ENCODE peak calls at places on chromosome 1, in nine cellular contexts. Q is esophagus squamous epithelium, E is erythroblast, U is prostate gland, A is breast epithelium, V is IMR-90, O is GM12891, I is adrenal gland, Z is spleen. G is an unnamed sample.

GRCh38 chr1:87392241-87393192 is 63.8 kb downstream of the LMO4 start:
- DNase-seq in Q (no peak), O (no peak), A (no peak), V (peak; percentile 68), U (no peak), I (peak; percentile 35), E (no peak), Z (no peak), G (no peak)

GRCh38 chr1:199226163-199226562 is 587.3 kb downstream of the PTPRC start:
- DNase-seq in Z (no peak), E (no peak), I (no peak), Q (no peak), U (no peak), A (no peak), O (no peak), V (peak; percentile 75), G (no peak)

GRCh38 chr1:151537112-151537511 is 3.0 kb upstream of the TUFT1 start:
- DNase-seq in Z (no peak), O (no peak), U (no peak), I (peak; percentile 36), Q (no peak), V (peak; percentile 99), E (peak; percentile 13), A (no peak), G (no peak)

GRCh38 chr1:90391116-90391515 is 326.0 kb downstream of the BARHL2 start:
- DNase-seq in Q (no peak), U (no peak), E (no peak), A (no peak), Z (no peak), O (no peak), I (no peak), V (peak; percentile 26), G (no peak)

GRCh38 chr1:39110325-39110851 is 84.2 kb downstream of the NDUFS5 start:
- DNase-seq in Z (no peak), O (no peak), Q (no peak), U (no peak), V (peak; percentile 76), A (no peak), E (no peak), I (peak; percentile 55), G (no peak)

GRCh38 chr1:40232444-40232843 is 15.3 kb upstream of the TMCO2 start:
- DNase-seq in Z (no peak), Q (no peak), O (peak; percentile 20), V (no peak), U (no peak), A (no peak), E (no peak), I (no peak), G (no peak)

GRCh38 chr1:75522389-75522788 is 88.5 kb downstream of the SLC44A5 start:
- DNase-seq in U (no peak), E (no peak), A (no peak), Q (no peak), Z (no peak), I (peak; percentile 74), O (no peak), V (no peak), G (no peak)

GRCh38 chr1:30229557-30229956 is 493.8 kb downstream of the MATN1 start:
- DNase-seq in A (no peak), I (no peak), V (no peak), O (no peak), Z (no peak), U (no peak), E (no peak), Q (no peak), G (no peak)

GRCh38 chr1:45093334-45093733 is 81.3 kb downstream of the UROD start:
- DNase-seq in O (no peak), I (no peak), Q (no peak), E (no peak), Z (no peak), A (no peak), U (no peak), V (no peak), G (no peak)

GRCh38 chr1:190699165-190699564 is 221.5 kb upstream of the BRINP3 start:
- DNase-seq in Q (no peak), A (no peak), V (no peak), U (no peak), I (no peak), E (no peak), O (no peak), Z (no peak), G (no peak)

GRCh38 chr1:46180082-46180616 is 3.9 kb upstream of the P3R3URF start:
- DNase-seq in U (peak; percentile 78), V (no peak), I (no peak), Z (no peak), O (no peak), E (peak; percentile 57), Q (no peak), A (no peak), G (peak; percentile 86)

GRCh38 chr1:162372159-162373071 is 4.2 kb downstream of the SPATA46 start:
- DNase-seq in O (no peak), Q (no peak), E (peak; percentile 81), Z (no peak), A (peak; percentile 49), V (no peak), I (no peak), U (no peak), G (no peak)

GRCh38 chr1:33726274-33726804 is 137.5 kb upstream of the HMGB4 start:
- DNase-seq in U (no peak), E (no peak), V (no peak), A (no peak), O (no peak), Z (no peak), I (no peak), Q (no peak), G (no peak)

GRCh38 chr1:206066479-206067171 is 13.7 kb downstream of the RHEX start:
- DNase-seq in Q (no peak), Z (no peak), O (no peak), E (no peak), I (no peak), A (no peak), V (no peak), U (no peak), G (no peak)

GRCh38 chr1:8205771-8206170 is 112.1 kb upstream of the SLC45A1 start:
- DNase-seq in A (no peak), O (no peak), I (no peak), E (no peak), U (no peak), Z (no peak), Q (no peak), V (no peak), G (no peak)

GRCh38 chr1:237366667-237367066 is 324.7 kb downstream of the RYR2 start:
- DNase-seq in V (no peak), Z (no peak), O (no peak), A (no peak), U (no peak), Q (no peak), I (no peak), E (no peak), G (no peak)

GRCh38 chr1:64675718-64676345 is 69.0 kb upstream of the RAVER2 start:
- DNase-seq in Q (no peak), O (no peak), I (no peak), U (no peak), Z (no peak), E (peak; percentile 49), A (no peak), V (peak; percentile 37), G (no peak)

GRCh38 chr1:24297187-24297851 is 21.8 kb upstream of the GRHL3 start:
- DNase-seq in I (no peak), U (no peak), E (no peak), O (no peak), Q (no peak), Z (no peak), V (no peak), A (no peak), G (no peak)

GRCh38 chr1:31954607-31955283 is 16.6 kb upstream of the PTP4A2 start:
- DNase-seq in V (peak; percentile 99), I (peak; percentile 87), E (peak; percentile 70), Q (no peak), O (no peak), A (peak; percentile 83), U (peak; percentile 69), Z (peak; percentile 89), G (peak; percentile 85)
- TF ChIP-seq POLR2A in V (peak; percentile 85), I (no peak), E (no peak), Q (no peak), O (no peak), A (peak; percentile 39), U (peak; percentile 45), Z (no peak), G (no peak)

DNA sequence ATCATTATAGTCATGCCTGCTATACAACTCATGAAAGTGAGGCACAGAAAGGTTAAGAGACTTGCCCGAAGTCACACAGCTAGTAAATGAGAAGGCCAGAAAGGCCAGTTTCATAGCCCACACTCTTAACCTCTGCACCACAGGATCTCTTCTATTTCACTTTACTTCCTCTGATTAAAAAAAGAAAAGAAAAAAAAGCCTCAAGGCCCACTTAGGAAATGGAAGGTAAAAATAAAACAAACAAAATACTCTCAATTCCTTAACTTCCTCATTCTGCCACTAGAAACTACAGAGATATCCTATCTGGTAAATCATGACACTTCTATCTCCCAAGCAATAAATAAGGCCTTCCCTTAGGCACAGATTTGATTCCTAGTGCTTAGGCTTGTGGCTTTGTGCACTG is 7.6 kb upstream of the ENAH start:
- DNase-seq in Q (no peak), O (no peak), I (no peak), V (no peak), E (no peak), Z (no peak), A (no peak), U (no peak), G (no peak)
- TF ChIP-seq POLR2A in Q (no peak), O (no peak), I (no peak), V (no peak), E (no peak), Z (no peak), A (no peak), U (no peak), G (no peak)

DNA sequence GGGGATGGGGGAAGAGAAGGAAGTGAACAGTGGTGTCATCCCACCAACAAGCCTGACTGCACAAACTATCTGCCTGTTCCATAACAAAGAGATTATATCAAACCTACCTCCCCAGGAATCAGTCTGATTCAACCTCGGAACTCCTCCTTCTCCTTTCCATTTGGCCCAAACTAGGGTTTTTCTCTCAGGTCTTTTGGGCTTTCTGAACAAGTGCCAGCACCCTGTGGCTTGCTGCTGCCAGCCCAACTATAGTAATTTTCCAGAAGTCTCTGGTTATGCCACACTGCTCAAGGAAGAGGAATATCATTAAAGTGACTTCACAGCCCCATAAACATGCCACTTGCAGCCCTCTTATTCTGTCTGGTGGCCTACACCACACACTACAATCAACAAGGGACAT is 70.5 kb downstream of the RGS7 start:
- DNase-seq in I (no peak), E (no peak), U (no peak), V (no peak), O (no peak), Z (no peak), A (no peak), Q (no peak), G (no peak)
- TF ChIP-seq POLR2A in I (no peak), E (no peak), U (no peak), V (no peak), O (no peak), Z (no peak), A (no peak), Q (no peak), G (no peak)

GRCh38 chr1:153727463-153728304 is at the start of gene INTS3:
- DNase-seq in A (peak; percentile 100), I (peak; percentile 100), E (peak; percentile 100), Z (peak; percentile 100), U (peak; percentile 100), Q (peak; percentile 98), V (peak; percentile 100), O (peak; percentile 95), G (peak; percentile 100)
- TF ChIP-seq POLR2A in A (peak; percentile 59), I (peak; percentile 55), E (peak; percentile 75), Z (peak; percentile 17), U (peak; percentile 43), Q (peak; percentile 39), V (peak; percentile 52), O (peak; percentile 79), G (no peak)

GRCh38 chr1:41728403-41729202 is 190.1 kb downstream of the HIVEP3 start:
- DNase-seq in A (no peak), I (no peak), Q (no peak), V (no peak), Z (peak; percentile 86), O (peak; percentile 67), U (no peak), E (no peak), G (no peak)
- TF ChIP-seq POLR2A in A (no peak), I (no peak), Q (no peak), V (no peak), Z (no peak), O (no peak), U (no peak), E (no peak), G (no peak)

G was measured in stomach.